ENCODE peak calls at places on chromosomes 12 and 14, in ten cellular contexts. S is lung, F is HCT116, Y is uterus, Z is fibroblast of the aortic adventitia, P is cardiac fibroblast, A is K562, N is brain microvascular endothelial cell, V is HepG2, B is lower leg skin. D is an unnamed sample.

GRCh38 chr14:104314251-104314941 is 176.0 kb downstream of the KIF26A start:
- DNase-seq in S (no peak), F (no peak), Y (no peak), Z (no peak), P (no peak), A (no peak), N (no peak), V (no peak), B (no peak), D (no peak)

GRCh38 chr12:51019927-51020326 is 6.3 kb downstream of the SLC11A2 start:
- DNase-seq in S (no peak), F (no peak), Y (no peak), Z (no peak), P (no peak), A (no peak), N (no peak), V (no peak), B (no peak), D (no peak)

GRCh38 chr14:102772781-102773570 is 4.3 kb upstream of the TRAF3 start:
- DNase-seq in S (no peak), F (no peak), Y (no peak), Z (no peak), P (peak; percentile 41), A (no peak), N (no peak), V (peak; percentile 43), B (no peak), D (no peak)

GRCh38 chr12:124713436-124714082 is 146.1 kb upstream of the NCOR2 start:
- DNase-seq in S (peak; percentile 47), F (no peak), Y (no peak), Z (peak; percentile 92), P (peak; percentile 91), A (no peak), N (peak; percentile 78), V (no peak), B (peak; percentile 55), D (no peak)

GRCh38 chr12:10364839-10365681 is 24.8 kb downstream of the KLRK1 start:
- DNase-seq in S (peak; percentile 67), F (peak; percentile 71), Y (peak; percentile 61), Z (peak; percentile 86), P (peak; percentile 86), A (no peak), N (peak; percentile 80), V (peak; percentile 53), B (peak; percentile 56), D (no peak)

GRCh38 chr14:61839452-61839851 is 77.2 kb downstream of the SNAPC1 start:
- DNase-seq in S (no peak), F (no peak), Y (no peak), Z (peak; percentile 67), P (peak; percentile 90), A (no peak), N (peak; percentile 80), V (no peak), B (no peak), D (no peak)

GRCh38 chr12:112183591-112184021 is 58.2 kb downstream of the TRAFD1 start:
- DNase-seq in S (no peak), F (no peak), Y (no peak), Z (no peak), P (no peak), A (no peak), N (no peak), V (no peak), B (no peak), D (no peak)

GRCh38 chr12:124369055-124369900 is 74.4 kb downstream of the RFLNA start:
- DNase-seq in S (peak; percentile 89), F (no peak), Y (peak; percentile 96), Z (peak; percentile 95), P (peak; percentile 98), A (no peak), N (peak; percentile 74), V (peak; percentile 69), B (peak; percentile 75), D (peak; percentile 83)

GRCh38 chr12:52038447-52038846 is 12.8 kb upstream of the NR4A1 start:
- DNase-seq in S (no peak), F (no peak), Y (no peak), Z (peak; percentile 69), P (peak; percentile 46), A (no peak), N (no peak), V (no peak), B (no peak), D (no peak)
- H3K4me3 ChIP-seq in S (peak overlapping the region; percentile 12), F (peak overlapping the region; percentile 77), Y (no peak overlapping the region), Z (peak overlapping the region; percentile 41), P (no peak overlapping the region), A (no peak overlapping the region), N (no peak overlapping the region), V (no peak overlapping the region), B (no peak overlapping the region), D (peak overlapping the region; percentile 1)

DNA sequence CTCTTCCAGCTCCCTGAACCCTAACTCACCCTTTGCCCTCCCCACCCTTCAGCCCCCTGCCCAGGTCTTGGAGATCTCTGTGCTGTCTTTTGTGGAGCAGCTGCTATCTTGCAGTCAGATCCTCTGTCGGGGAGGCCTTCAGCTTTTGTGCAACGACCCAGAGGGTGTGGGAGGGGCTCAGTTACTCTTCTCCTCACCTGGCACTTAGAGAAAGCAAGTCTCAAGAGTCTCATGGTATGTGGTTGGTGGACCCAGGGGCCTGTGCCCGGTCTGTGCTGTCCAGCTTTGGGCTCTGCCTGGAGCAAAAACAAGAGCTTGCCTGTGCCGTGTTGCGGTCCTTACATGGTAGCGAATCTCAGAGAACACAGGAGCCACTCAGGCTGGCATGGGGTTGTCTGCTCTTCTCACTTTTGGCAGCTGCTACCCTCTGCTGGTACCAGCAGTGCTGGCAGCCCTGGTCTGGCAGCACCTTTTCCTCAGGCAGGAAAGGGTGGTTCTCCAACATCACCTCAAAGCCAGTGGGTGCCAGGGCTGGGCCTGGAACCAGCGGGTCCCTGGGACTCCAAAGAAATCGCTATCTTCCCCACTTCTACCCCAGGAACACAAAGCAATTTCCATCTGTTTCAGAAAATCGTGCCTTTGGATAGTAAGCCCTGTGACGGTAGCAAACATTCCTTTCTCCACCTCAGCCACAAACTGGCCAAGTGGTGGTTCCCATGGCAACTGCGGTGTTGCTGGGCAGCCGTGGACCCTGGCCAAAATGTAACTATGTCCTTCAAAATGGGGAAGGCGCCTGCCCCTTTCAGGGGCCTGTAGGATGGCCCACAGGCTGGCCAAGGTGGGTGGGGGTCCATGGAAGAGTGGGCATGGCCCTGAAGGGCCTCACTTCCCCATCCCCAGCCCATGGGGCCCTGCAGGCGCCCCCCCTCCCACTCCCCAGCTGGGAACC is 90.0 kb downstream of the RIN3 start:
- DNase-seq in S (peak; percentile 51), F (no peak), Y (no peak), Z (peak; percentile 76), P (peak; percentile 93), A (no peak), N (peak; percentile 64), V (no peak), B (no peak), D (no peak)
- TF ChIP-seq CTCF in S (no peak), F (no peak), Y (peak; percentile 27), Z (peak; percentile 5), P (peak; percentile 6), A (no peak), N (peak; percentile 49), V (no peak), B (no peak), D (no peak)

GRCh38 chr14:88502740-88503139 is 52.1 kb downstream of the PTPN21 start:
- DNase-seq in S (no peak), F (no peak), Y (no peak), Z (no peak), P (no peak), A (no peak), N (no peak), V (no peak), B (no peak), D (no peak)
- H3K4me3 ChIP-seq in S (no peak overlapping the region), F (no peak overlapping the region), Y (no peak overlapping the region), Z (no peak overlapping the region), P (no peak overlapping the region), A (no peak overlapping the region), N (no peak overlapping the region), V (no peak overlapping the region), B (no peak overlapping the region), D (no peak overlapping the region)

DNA sequence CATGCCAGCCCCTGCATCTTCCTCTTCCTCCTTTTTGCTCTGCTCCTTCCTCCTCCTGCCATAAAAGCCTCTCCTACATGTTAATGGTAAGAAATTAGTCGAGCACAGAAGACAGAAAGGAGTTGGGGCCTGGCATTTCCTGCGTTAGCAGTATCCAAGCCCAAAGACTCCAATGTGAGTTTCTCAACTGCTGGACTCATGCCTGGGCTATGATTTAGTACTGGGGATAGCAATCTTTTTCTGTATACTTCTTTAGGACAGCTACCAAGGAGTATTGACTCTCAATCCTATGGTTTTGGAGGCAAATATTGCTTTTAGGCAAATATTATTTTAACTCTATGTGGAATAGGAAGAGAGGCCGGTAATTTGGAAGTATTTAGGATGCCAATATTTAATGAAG is 18.0 kb upstream of the SLC38A4 start:
- DNase-seq in S (no peak), F (no peak), Y (no peak), Z (peak; percentile 75), P (peak; percentile 61), A (no peak), N (no peak), V (no peak), B (no peak), D (no peak)
- TF ChIP-seq CTCF in S (no peak), F (no peak), Y (no peak), Z (no peak), P (no peak), A (no peak), N (no peak), V (no peak), B (no peak), D (no peak)

DNA sequence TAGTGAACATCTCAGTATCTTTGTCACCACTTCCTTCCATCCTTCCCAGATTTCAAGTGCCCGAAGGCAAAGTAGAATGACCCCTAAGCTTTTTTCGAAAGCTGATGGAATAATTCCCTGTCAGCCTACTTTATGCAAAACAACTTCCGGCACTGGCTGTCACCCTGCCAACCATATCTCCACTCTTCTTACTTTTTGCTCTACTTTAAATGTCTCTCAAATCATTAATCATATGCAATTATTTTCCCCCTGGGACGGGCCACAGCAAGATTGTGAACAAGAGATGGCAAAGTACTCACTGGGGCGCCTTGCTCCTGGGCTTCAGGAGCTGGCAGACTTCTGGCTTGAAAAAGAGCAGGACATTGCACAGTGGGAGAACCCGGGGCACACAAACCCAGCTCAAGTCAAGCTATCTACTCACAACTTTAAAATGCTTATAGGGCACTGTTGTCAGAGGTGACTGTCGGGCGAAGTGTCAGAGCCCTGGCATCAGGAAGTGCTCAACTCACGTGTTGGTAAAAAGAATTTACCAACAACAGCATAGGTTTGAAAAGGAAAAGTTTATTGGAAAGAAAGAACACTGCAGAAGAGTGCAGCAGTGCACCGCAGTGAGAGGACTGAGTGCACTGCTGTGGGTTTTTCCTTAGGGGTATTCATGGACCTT is 373.4 kb downstream of the PAWR start:
- DNase-seq in S (no peak), F (no peak), Y (no peak), Z (peak; percentile 12), P (no peak), A (no peak), N (no peak), V (no peak), B (no peak), D (no peak)
- H3K4me3 ChIP-seq in S (no peak overlapping the region), F (no peak overlapping the region), Y (no peak overlapping the region), Z (no peak overlapping the region), P (no peak overlapping the region), A (no peak overlapping the region), N (no peak overlapping the region), V (no peak overlapping the region), B (no peak overlapping the region), D (no peak overlapping the region)